ENCODE peak calls at places on chromosomes 4 and X, in four cellular contexts. One of them, this sample, is unnamed.

GRCh38 chrX:7159132-7159861 is 11.3 kb upstream of the PUDP start:
- DNase-seq in HepG2: no peak
- DNase-seq in K562: no peak
- DNase-seq in H1: no peak
- DNase-seq in this sample: no peak

GRCh38 chrX:13659057-13659456 is 6.1 kb downstream of the TCEANC start:
- DNase-seq in H1: no peak
- DNase-seq in K562: no peak
- DNase-seq in HepG2: peak
- DNase-seq in this sample: no peak

GRCh38 chrX:107764845-107765608 is 10.6 kb downstream of the TSC22D3 start:
- DNase-seq in K562: no peak
- DNase-seq in H1: no peak
- DNase-seq in HepG2: no peak
- DNase-seq in this sample: no peak

GRCh38 chr4:186651624-186652023 is 72.0 kb downstream of the FAT1 start:
- DNase-seq in K562: no peak
- DNase-seq in H1: no peak
- DNase-seq in HepG2: no peak
- DNase-seq in this sample: peak

GRCh38 chr4:84878090-84878489 is 88.4 kb downstream of the WDFY3 start:
- DNase-seq in HepG2: no peak
- DNase-seq in K562: no peak
- DNase-seq in H1: no peak
- DNase-seq in this sample: peak

GRCh38 chr4:41257257-41257900 is 651 bp downstream of the UCHL1 start:
- DNase-seq in HepG2: no peak
- DNase-seq in K562: no peak
- DNase-seq in H1: no peak
- DNase-seq in this sample: peak

GRCh38 chr4:145635117-145635516 is 15.9 kb downstream of the MMAA start:
- DNase-seq in K562: no peak
- DNase-seq in HepG2: no peak
- DNase-seq in H1: no peak
- DNase-seq in this sample: no peak

GRCh38 chr4:154779362-154779947 is 1.6 kb upstream of the RBM46 start:
- DNase-seq in HepG2: peak
- DNase-seq in K562: no peak
- DNase-seq in H1: no peak
- DNase-seq in this sample: peak

GRCh38 chr4:2647403-2648158 is 108.6 kb downstream of the TNIP2 start:
- DNase-seq in HepG2: no peak
- DNase-seq in H1: no peak
- DNase-seq in K562: no peak
- DNase-seq in this sample: no peak

GRCh38 chr4:137300776-137301175 is 231.5 kb downstream of the PCDH18 start:
- DNase-seq in H1: no peak
- DNase-seq in HepG2: no peak
- DNase-seq in K562: no peak
- DNase-seq in this sample: no peak

GRCh38 chrX:149540621-149541520 is at the start of gene EOLA1:
- DNase-seq in H1: peak
- DNase-seq in HepG2: peak
- DNase-seq in K562: no peak
- DNase-seq in this sample: peak

GRCh38 chr4:48018112-48018511 is 1.5 kb downstream of the NIPAL1 start:
- DNase-seq in H1: no peak
- DNase-seq in HepG2: no peak
- DNase-seq in K562: no peak
- DNase-seq in this sample: no peak

GRCh38 chrX:110008001-110008635 is 5.2 kb downstream of the TMEM164 start:
- DNase-seq in H1: no peak
- DNase-seq in HepG2: no peak
- DNase-seq in K562: no peak
- DNase-seq in this sample: no peak

GRCh38 chrX:111372065-111372464 is 39.9 kb downstream of the DCX start:
- DNase-seq in HepG2: no peak
- DNase-seq in H1: no peak
- DNase-seq in K562: no peak
- DNase-seq in this sample: no peak

GRCh38 chr4:26237916-26238315 is 82.9 kb upstream of the RBPJ start:
- DNase-seq in H1: no peak
- DNase-seq in K562: no peak
- DNase-seq in HepG2: no peak
- DNase-seq in this sample: no peak

GRCh38 chr4:147984065-147984777 is 252.3 kb downstream of the ARHGAP10 start:
- DNase-seq in HepG2: peak
- DNase-seq in K562: peak
- DNase-seq in H1: peak
- DNase-seq in this sample: peak

GRCh38 chr4:119329837-119330620 is 8.1 kb upstream of the FABP2 start:
- DNase-seq in HepG2: no peak
- DNase-seq in K562: no peak
- DNase-seq in H1: no peak
- DNase-seq in this sample: no peak

GRCh38 chr4:8838911-8839431 is 32.7 kb downstream of the HMX1 start:
- DNase-seq in K562: no peak
- DNase-seq in HepG2: no peak
- DNase-seq in H1: no peak
- DNase-seq in this sample: no peak

GRCh38 chr4:41670530-41670929 is 78.0 kb downstream of the PHOX2B start:
- DNase-seq in K562: no peak
- DNase-seq in HepG2: no peak
- DNase-seq in H1: no peak
- DNase-seq in this sample: no peak

GRCh38 chrX:54076903-54077302 is 32.6 kb upstream of the PHF8 start:
- DNase-seq in HepG2: no peak
- DNase-seq in H1: no peak
- DNase-seq in K562: no peak
- DNase-seq in this sample: no peak

GRCh38 chr4:154868423-154869194 is 87.5 kb downstream of the RBM46 start:
- DNase-seq in H1: no peak
- DNase-seq in HepG2: no peak
- DNase-seq in K562: no peak
- DNase-seq in this sample: no peak

GRCh38 chrX:19602866-19603620 is 87.7 kb upstream of the MAP3K15 start:
- DNase-seq in HepG2: no peak
- DNase-seq in K562: peak
- DNase-seq in H1: no peak
- DNase-seq in this sample: no peak

GRCh38 chrX:110003167-110004156 is 548 bp downstream of the TMEM164 start:
- DNase-seq in H1: no peak
- DNase-seq in HepG2: no peak
- DNase-seq in K562: peak
- DNase-seq in this sample: no peak

GRCh38 chr4:5758741-5759140 is 47.7 kb downstream of the EVC start:
- DNase-seq in H1: no peak
- DNase-seq in HepG2: no peak
- DNase-seq in K562: no peak
- DNase-seq in this sample: peak

GRCh38 chr4:102311912-102312311 is 33.4 kb downstream of the SLC39A8 start:
- DNase-seq in H1: no peak
- DNase-seq in K562: no peak
- DNase-seq in HepG2: no peak
- DNase-seq in this sample: peak
- TF ChIP-seq JUN in H1: no peak
- TF ChIP-seq JUN in K562: no peak
- TF ChIP-seq JUN in HepG2: no peak
- TF ChIP-seq JUN in this sample: no peak

DNA sequence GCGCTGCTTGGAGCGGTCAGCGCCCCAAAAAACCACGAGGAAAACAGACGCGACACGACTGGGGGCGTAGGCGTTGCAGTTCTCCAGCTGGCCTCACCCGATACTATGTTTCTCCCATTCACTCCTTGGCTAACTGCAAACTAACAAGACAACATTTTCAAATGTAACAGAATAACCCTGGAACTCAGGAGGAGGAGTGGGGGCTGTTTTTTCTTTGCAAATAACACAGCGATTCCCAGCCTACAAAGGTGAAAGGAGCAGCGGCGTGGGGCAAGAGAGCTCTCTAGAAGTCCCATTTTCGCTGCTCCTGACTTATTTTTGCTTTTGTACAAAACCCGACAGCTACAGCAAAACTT is 1.7 kb downstream of the SOX3 start:
- DNase-seq in HepG2: no peak
- DNase-seq in K562: no peak
- DNase-seq in H1: no peak
- DNase-seq in this sample: no peak
- TF ChIP-seq EZH2 in HepG2: no peak
- TF ChIP-seq EZH2 in K562: no peak
- TF ChIP-seq EZH2 in H1: peak
- TF ChIP-seq EZH2 in this sample: peak

DNA sequence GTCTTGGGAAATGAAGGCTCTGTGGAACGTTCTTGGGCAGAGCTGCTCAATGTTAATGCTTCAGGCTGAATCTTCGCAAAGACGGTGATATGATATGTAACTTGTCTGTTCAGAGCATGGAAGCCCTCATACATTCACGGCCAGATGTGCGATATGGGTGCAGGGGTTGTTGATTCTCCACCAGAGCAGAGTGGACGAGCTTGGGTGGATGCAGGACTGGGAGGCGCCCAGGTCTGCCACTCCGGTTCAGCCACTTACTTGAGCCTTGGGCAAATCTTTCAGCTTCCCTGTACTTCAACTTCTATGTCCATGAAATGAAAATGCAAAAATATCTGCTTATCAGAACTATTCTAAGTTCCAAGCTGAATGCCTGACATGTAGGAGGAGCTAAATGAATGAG is 47.4 kb upstream of the MND1 start:
- DNase-seq in H1: no peak
- DNase-seq in HepG2: no peak
- DNase-seq in K562: no peak
- DNase-seq in this sample: no peak
- H3K27ac ChIP-seq in H1: no peak
- H3K27ac ChIP-seq in HepG2: no peak
- H3K27ac ChIP-seq in K562: no peak
- H3K27ac ChIP-seq in this sample: no peak

DNA sequence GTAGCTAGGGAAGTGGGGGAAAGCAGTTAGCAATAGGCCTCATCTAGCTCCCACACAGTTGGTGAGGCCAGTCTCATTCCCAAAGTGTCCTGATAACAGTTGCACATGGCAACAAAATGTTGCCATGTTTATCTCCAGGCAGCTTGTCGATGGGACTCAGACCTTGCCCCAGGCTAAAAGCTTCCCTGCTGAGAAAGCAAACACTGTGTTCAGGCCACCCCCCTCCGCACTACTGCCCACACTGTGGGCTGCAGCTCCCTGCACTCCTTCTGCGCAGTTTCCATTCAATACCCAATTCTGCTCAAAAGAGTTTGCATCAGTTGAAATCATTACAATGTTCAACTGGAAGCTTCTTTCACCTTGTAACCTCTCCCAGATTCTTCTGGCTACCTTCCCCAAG is 287.8 kb upstream of the GK2 start:
- DNase-seq in K562: no peak
- DNase-seq in H1: no peak
- DNase-seq in HepG2: no peak
- DNase-seq in this sample: no peak
- TF ChIP-seq JUN in K562: no peak
- TF ChIP-seq JUN in H1: no peak
- TF ChIP-seq JUN in HepG2: no peak
- TF ChIP-seq JUN in this sample: no peak

GRCh38 chrX:72304877-72305276 is 837 bp downstream of the CITED1 start:
- DNase-seq in K562: no peak
- DNase-seq in HepG2: no peak
- DNase-seq in H1: no peak
- DNase-seq in this sample: no peak
- TF ChIP-seq EZH2 in K562: no peak
- TF ChIP-seq EZH2 in HepG2: no peak
- TF ChIP-seq EZH2 in H1: no peak
- TF ChIP-seq EZH2 in this sample: peak

This sample was measured in endothelial cell of umbilical vein.